ENCODE peak calls at places on chromosomes 2 and 18, in nine cellular contexts. Y, F, U, X, A, H, K, L and Q are unnamed samples.

GRCh38 chr18:56748698-56749268 is 97.6 kb downstream of the WDR7 start:
- DNase-seq in K (peak; percentile 8), F (peak; percentile 46), H (no peak), X (peak; percentile 28), U (no peak), L (no peak), A (peak; percentile 73), Y (no peak), Q (no peak)

GRCh38 chr18:70907673-70908072 is 618.8 kb downstream of the SOCS6 start:
- DNase-seq in A (peak; percentile 31), L (no peak), H (no peak), K (peak; percentile 11), U (no peak), X (peak; percentile 80), Y (no peak), F (peak; percentile 52), Q (no peak)

GRCh38 chr2:13821255-13821880 is 811.1 kb upstream of the LRATD1 start:
- DNase-seq in H (no peak), F (no peak), K (peak; percentile 76), L (no peak), U (no peak), Y (no peak), A (peak; percentile 94), X (no peak), Q (no peak)

GRCh38 chr2:40218679-40219078 is 233.2 kb downstream of the SLC8A1 start:
- DNase-seq in H (no peak), K (no peak), A (no peak), Y (no peak), L (no peak), X (no peak), F (no peak), U (no peak), Q (peak; percentile 79)

GRCh38 chr2:156445311-156446218 is 9.4 kb downstream of the GPD2 start:
- DNase-seq in K (peak; percentile 55), H (no peak), X (no peak), A (peak; percentile 87), F (no peak), L (no peak), U (no peak), Y (no peak), Q (no peak)

GRCh38 chr18:77754475-77755044 is 504.9 kb downstream of the GALR1 start:
- DNase-seq in F (no peak), X (no peak), L (no peak), U (no peak), A (no peak), H (no peak), K (no peak), Y (no peak), Q (no peak)

GRCh38 chr2:224646242-224646846 is 61.2 kb upstream of the CUL3 start:
- DNase-seq in A (peak; percentile 4), H (peak; percentile 36), L (no peak), Y (no peak), X (no peak), U (no peak), F (peak; percentile 8), K (no peak), Q (no peak)

GRCh38 chr18:55116855-55117254 is 157.6 kb upstream of the CCDC68 start:
- DNase-seq in U (no peak), Y (no peak), H (no peak), F (no peak), L (no peak), K (no peak), X (no peak), A (no peak), Q (no peak)

GRCh38 chr2:238479847-238480246 is 53.1 kb downstream of the ASB1 start:
- DNase-seq in Y (no peak), L (no peak), K (no peak), U (no peak), F (no peak), H (no peak), A (no peak), X (no peak), Q (no peak)

GRCh38 chr2:98634406-98635092 is 26.2 kb downstream of the UNC50 start:
- DNase-seq in K (no peak), U (no peak), X (no peak), F (no peak), L (peak; percentile 27), H (no peak), Y (no peak), A (no peak), Q (no peak)

GRCh38 chr2:109242654-109243331 is 113.8 kb downstream of the SH3RF3 start:
- DNase-seq in A (peak; percentile 96), F (no peak), L (no peak), X (no peak), Y (no peak), U (peak; percentile 62), H (no peak), K (peak; percentile 85), Q (peak; percentile 87)

GRCh38 chr18:32661486-32662299 is 111.1 kb downstream of the KLHL14 start:
- DNase-seq in K (peak; percentile 4), H (peak; percentile 33), U (no peak), Y (no peak), F (no peak), X (no peak), L (no peak), A (peak; percentile 2), Q (no peak)

GRCh38 chr18:26002375-26002774 is 88.0 kb downstream of the SS18 start:
- DNase-seq in K (no peak), H (no peak), U (no peak), L (no peak), X (no peak), F (no peak), Y (no peak), A (peak; percentile 36), Q (no peak)

GRCh38 chr2:30462131-30462857 is 15.2 kb downstream of the LCLAT1 start:
- DNase-seq in Y (no peak), U (no peak), X (no peak), A (no peak), L (no peak), F (no peak), K (no peak), H (no peak), Q (no peak)

GRCh38 chr2:53500181-53500580 is 267.4 kb upstream of the CHAC2 start:
- DNase-seq in U (no peak), H (no peak), A (no peak), X (no peak), L (no peak), K (no peak), F (no peak), Y (no peak), Q (no peak)

GRCh38 chr2:55157474-55157884 is 74.6 kb downstream of the CLHC1 start:
- DNase-seq in U (no peak), H (no peak), L (no peak), Y (no peak), K (no peak), F (peak; percentile 47), X (no peak), A (no peak), Q (no peak)

GRCh38 chr2:13858626-13859025 is 773.9 kb upstream of the LRATD1 start:
- DNase-seq in K (peak; percentile 65), X (no peak), L (no peak), F (no peak), U (no peak), A (no peak), Y (no peak), H (no peak), Q (no peak)

GRCh38 chr2:19140463-19141208 is 217.8 kb downstream of the OSR1 start:
- DNase-seq in F (no peak), Y (no peak), L (no peak), X (no peak), A (peak; percentile 71), U (no peak), H (peak; percentile 89), K (peak; percentile 93), Q (no peak)

GRCh38 chr2:109046925-109047508 is 58.0 kb upstream of the EDAR start:
- DNase-seq in U (no peak), K (no peak), Y (no peak), H (no peak), L (no peak), F (no peak), A (no peak), X (no peak), Q (no peak)

GRCh38 chr18:59308201-59309014 is 10.0 kb downstream of the CPLX4 start:
- DNase-seq in L (peak; percentile 41), X (no peak), Y (peak; percentile 65), A (peak; percentile 62), U (peak; percentile 88), H (peak; percentile 17), K (peak; percentile 13), F (peak; percentile 43), Q (peak; percentile 92)

GRCh38 chr2:231709981-231710750 is 1.8 kb downstream of the PTMA start:
- DNase-seq in H (no peak), Y (peak; percentile 87), K (peak; percentile 36), X (no peak), F (peak; percentile 74), A (peak; percentile 85), L (peak; percentile 77), U (peak; percentile 92), Q (peak; percentile 95)

GRCh38 chr18:12543697-12544096 is 114.2 kb downstream of the SPIRE1 start:
- DNase-seq in X (no peak), U (no peak), L (no peak), F (no peak), H (no peak), K (peak; percentile 49), Y (no peak), A (no peak), Q (no peak)

GRCh38 chr2:19312949-19313348 is 45.5 kb downstream of the OSR1 start:
- DNase-seq in U (no peak), F (no peak), H (peak; percentile 5), K (peak; percentile 32), X (no peak), L (no peak), A (peak; percentile 56), Y (no peak), Q (no peak)

GRCh38 chr2:28681216-28681981 is 70.2 kb upstream of the PPP1CB start:
- DNase-seq in F (peak; percentile 20), U (no peak), A (peak; percentile 84), K (peak; percentile 82), X (peak; percentile 62), Y (peak; percentile 15), H (no peak), L (peak; percentile 52), Q (no peak)